ENCODE peak calls at places on chromosomes 6 and 20, in ten cellular contexts. B is Right ventricle myocardium superior; P is transverse colon; Q is RWPE2; V is MV-4-11; G is activated CD8-positive, alpha-beta memory T cell treated with anti-CD3 and anti-CD28 coated beads, Interleukin-2, amount 10 ng/mL, durations not matched to agents 7 days and 5 days; O is mesendoderm; C is stimulated activated CD4-positive, alpha-beta T cell treated with anti-CD3 and anti-CD28 coated beads, Interleukin-15, amount 100 ng/mL, for 24 hours; S is GM13977; W is central memory CD4-positive, alpha-beta T cell. U is an unnamed sample.

GRCh38 chr20:59948828-59949720 is 8.9 kb downstream of the FAM217B start:
- DNase-seq in B (no peak), P (no peak), Q (no peak), V (peak), G (peak), O (peak), C (no peak), S (no peak), W (peak), U (peak)

GRCh38 chr6:28977351-28978136 is 27.6 kb downstream of the ZNF311 start:
- DNase-seq in B (peak), P (no peak), Q (no peak), V (peak), G (no peak), O (no peak), C (peak), S (no peak), W (peak), U (no peak)

GRCh38 chr6:116405663-116406329 is 35.0 kb downstream of the DSE start:
- DNase-seq in B (no peak), P (no peak), Q (no peak), V (no peak), G (no peak), O (peak), C (no peak), S (no peak), W (no peak), U (no peak)

GRCh38 chr20:7585126-7585679 is 355.1 kb downstream of the HAO1 start:
- DNase-seq in B (no peak), P (no peak), Q (no peak), V (no peak), G (no peak), O (no peak), C (no peak), S (no peak), W (no peak), U (no peak)

GRCh38 chr6:10048370-10049297 is 366.2 kb downstream of the TFAP2A start:
- DNase-seq in B (no peak), P (no peak), Q (no peak), V (no peak), G (no peak), O (peak), C (no peak), S (no peak), W (no peak), U (no peak)

GRCh38 chr6:105844275-105844848 is 241.8 kb upstream of the PRDM1 start:
- DNase-seq in B (peak), P (no peak), Q (no peak), V (no peak), G (no peak), O (peak), C (no peak), S (no peak), W (no peak), U (no peak)

GRCh38 chr6:55758156-55758942 is 117.0 kb downstream of the BMP5 start:
- DNase-seq in B (no peak), P (no peak), Q (peak), V (no peak), G (no peak), O (no peak), C (no peak), S (no peak), W (no peak), U (no peak)

GRCh38 chr20:33481431-33481941 is 8.4 kb upstream of the CBFA2T2 start:
- DNase-seq in B (no peak), P (no peak), Q (no peak), V (no peak), G (no peak), O (no peak), C (no peak), S (no peak), W (no peak), U (no peak)

GRCh38 chr6:21744321-21744720 is 150.8 kb downstream of the SOX4 start:
- DNase-seq in B (no peak), P (no peak), Q (no peak), V (no peak), G (no peak), O (no peak), C (no peak), S (no peak), W (no peak), U (no peak)

GRCh38 chr6:119129968-119130484 is 51.6 kb upstream of the FAM184A start:
- DNase-seq in B (no peak), P (no peak), Q (no peak), V (no peak), G (no peak), O (no peak), C (no peak), S (no peak), W (no peak), U (no peak)

GRCh38 chr6:25727028-25727427 is 27.5 kb upstream of the SLC17A4 start:
- DNase-seq in B (no peak), P (no peak), Q (no peak), V (no peak), G (no peak), O (no peak), C (no peak), S (no peak), W (no peak), U (no peak)

GRCh38 chr20:17536944-17537444 is 5.8 kb upstream of the BFSP1 start:
- DNase-seq in B (peak), P (peak), Q (no peak), V (peak), G (peak), O (peak), C (peak), S (peak), W (peak), U (peak)

GRCh38 chr6:133435065-133435728 is 194.0 kb downstream of the EYA4 start:
- DNase-seq in B (peak), P (no peak), Q (no peak), V (no peak), G (no peak), O (no peak), C (no peak), S (no peak), W (no peak), U (no peak)

GRCh38 chr6:3294921-3295871 is 36.4 kb downstream of the PSMG4 start:
- DNase-seq in B (no peak), P (no peak), Q (peak), V (no peak), G (no peak), O (peak), C (no peak), S (no peak), W (no peak), U (no peak)

GRCh38 chr6:22357724-22358189 is 60.9 kb upstream of the PRL start:
- DNase-seq in B (no peak), P (no peak), Q (no peak), V (no peak), G (no peak), O (no peak), C (no peak), S (no peak), W (no peak), U (no peak)

GRCh38 chr20:4065405-4065841 is 50.1 kb upstream of the RNF24 start:
- DNase-seq in B (no peak), P (no peak), Q (peak), V (peak), G (no peak), O (no peak), C (no peak), S (no peak), W (no peak), U (no peak)

GRCh38 chr6:149913542-149914240 is 9.2 kb downstream of the RAET1G start:
- DNase-seq in B (no peak), P (no peak), Q (no peak), V (no peak), G (peak), O (no peak), C (no peak), S (no peak), W (no peak), U (no peak)

GRCh38 chr20:51678041-51678697 is 90.0 kb downstream of the ATP9A start:
- DNase-seq in B (no peak), P (no peak), Q (no peak), V (no peak), G (no peak), O (no peak), C (no peak), S (no peak), W (no peak), U (peak)

GRCh38 chr6:75893058-75893775 is 144.2 kb downstream of the MYO6 start:
- DNase-seq in B (no peak), P (no peak), Q (no peak), V (peak), G (no peak), O (peak), C (no peak), S (peak), W (peak), U (no peak)

GRCh38 chr6:126252154-126252553 is 87.8 kb upstream of the CENPW start:
- DNase-seq in B (no peak), P (no peak), Q (no peak), V (no peak), G (no peak), O (peak), C (no peak), S (no peak), W (no peak), U (no peak)

GRCh38 chr20:54559890-54560289 is 84.5 kb downstream of the DOK5 start:
- DNase-seq in B (no peak), P (no peak), Q (no peak), V (no peak), G (no peak), O (no peak), C (no peak), S (no peak), W (no peak), U (no peak)

GRCh38 chr6:16249971-16250370 is 11.6 kb downstream of the GMPR start:
- DNase-seq in B (no peak), P (no peak), Q (no peak), V (no peak), G (no peak), O (peak), C (no peak), S (no peak), W (no peak), U (no peak)

GRCh38 chr6:44373051-44373450 is 14.5 kb upstream of the CDC5L start:
- DNase-seq in B (no peak), P (no peak), Q (no peak), V (no peak), G (no peak), O (no peak), C (no peak), S (no peak), W (no peak), U (no peak)

GRCh38 chr6:12066297-12066696 is 54.2 kb downstream of the HIVEP1 start:
- DNase-seq in B (no peak), P (no peak), Q (no peak), V (no peak), G (no peak), O (no peak), C (no peak), S (no peak), W (no peak), U (no peak)